ENCODE peak calls at places on chromosome 13, in eight cellular contexts. H is mammary epithelial cell, N is lung, E is tibial artery, B is AG04450, F is neural progenitor cell, Y is OCI-LY7, O is aorta. U is an unnamed sample.

GRCh38 chr13:94291631-94292322 is 187.7 kb downstream of the DCT start:
- DNase-seq in H (no peak), N (no peak), E (no peak), B (no peak), F (no peak), Y (no peak), O (no peak), U (no peak)

GRCh38 chr13:99323488-99323887 is 16.3 kb upstream of the GPR183 start:
- DNase-seq in H (peak; percentile 51), N (no peak), E (no peak), B (no peak), F (no peak), Y (no peak), O (no peak), U (no peak)

GRCh38 chr13:37889102-37889501 is 19.5 kb upstream of the TRPC4 start:
- DNase-seq in H (peak; percentile 17), N (no peak), E (no peak), B (no peak), F (no peak), Y (no peak), O (no peak), U (no peak)

GRCh38 chr13:52348081-52348480 is 57.9 kb downstream of the THSD1 start:
- DNase-seq in H (peak; percentile 79), N (no peak), E (no peak), B (peak; percentile 57), F (no peak), Y (no peak), O (no peak), U (no peak)

GRCh38 chr13:94323746-94324408 is 155.6 kb downstream of the DCT start:
- DNase-seq in H (no peak), N (no peak), E (no peak), B (no peak), F (no peak), Y (peak; percentile 32), O (no peak), U (no peak)

GRCh38 chr13:29847501-29847983 is 2.9 kb downstream of the UBL3 start:
- DNase-seq in H (peak; percentile 62), N (no peak), E (no peak), B (no peak), F (peak; percentile 14), Y (no peak), O (no peak), U (no peak)

GRCh38 chr13:44231786-44232516 is 141.7 kb upstream of the SERP2 start:
- DNase-seq in H (peak; percentile 98), N (peak; percentile 89), E (peak; percentile 58), B (peak; percentile 74), F (no peak), Y (no peak), O (no peak), U (no peak)

GRCh38 chr13:99178636-99179035 is 22.0 kb upstream of the UBAC2 start:
- DNase-seq in H (no peak), N (no peak), E (no peak), B (no peak), F (no peak), Y (peak; percentile 81), O (no peak), U (peak; percentile 81)

GRCh38 chr13:100124265-100124664 is 35.4 kb downstream of the PCCA start:
- DNase-seq in H (no peak), N (no peak), E (no peak), B (no peak), F (no peak), Y (no peak), O (no peak), U (no peak)

GRCh38 chr13:75402787-75403186 is 79.2 kb downstream of the TBC1D4 start:
- DNase-seq in H (no peak), N (no peak), E (no peak), B (no peak), F (peak; percentile 3), Y (no peak), O (no peak), U (no peak)

GRCh38 chr13:106078191-106078590 is 457.3 kb downstream of the EFNB2 start:
- DNase-seq in H (peak; percentile 16), N (no peak), E (no peak), B (no peak), F (peak; percentile 22), Y (no peak), O (no peak), U (no peak)

GRCh38 chr13:32009362-32009761 is 22.2 kb upstream of the FRY start:
- DNase-seq in H (no peak), N (no peak), E (no peak), B (no peak), F (no peak), Y (no peak), O (no peak), U (no peak)

GRCh38 chr13:27481766-27482165 is 31.4 kb upstream of the MTIF3 start:
- DNase-seq in H (peak; percentile 41), N (peak; percentile 38), E (no peak), B (no peak), F (peak; percentile 81), Y (peak; percentile 43), O (no peak), U (no peak)

GRCh38 chr13:85013006-85013405 is 786.2 kb downstream of the SLITRK6 start:
- DNase-seq in H (peak; percentile 36), N (no peak), E (no peak), B (no peak), F (no peak), Y (no peak), O (no peak), U (no peak)

GRCh38 chr13:28607187-28607955 is 51.6 kb upstream of the POMP start:
- DNase-seq in H (no peak), N (no peak), E (no peak), B (no peak), F (no peak), Y (no peak), O (no peak), U (no peak)

GRCh38 chr13:98147521-98147920 is 4.6 kb downstream of the FARP1 start:
- DNase-seq in H (no peak), N (no peak), E (no peak), B (no peak), F (no peak), Y (no peak), O (no peak), U (no peak)

GRCh38 chr13:20470136-20470535 is 55.5 kb downstream of the CRYL1 start:
- DNase-seq in H (no peak), N (no peak), E (no peak), B (no peak), F (no peak), Y (no peak), O (no peak), U (no peak)

GRCh38 chr13:20473888-20474287 is 51.8 kb downstream of the CRYL1 start:
- DNase-seq in H (no peak), N (no peak), E (no peak), B (no peak), F (no peak), Y (no peak), O (no peak), U (peak; percentile 55)

GRCh38 chr13:20474515-20474914 is 51.1 kb downstream of the CRYL1 start:
- DNase-seq in H (no peak), N (no peak), E (no peak), B (no peak), F (no peak), Y (no peak), O (no peak), U (no peak)

GRCh38 chr13:20475927-20476691 is 49.5 kb downstream of the CRYL1 start:
- DNase-seq in H (peak; percentile 44), N (no peak), E (no peak), B (no peak), F (peak; percentile 26), Y (no peak), O (no peak), U (no peak)

DNA sequence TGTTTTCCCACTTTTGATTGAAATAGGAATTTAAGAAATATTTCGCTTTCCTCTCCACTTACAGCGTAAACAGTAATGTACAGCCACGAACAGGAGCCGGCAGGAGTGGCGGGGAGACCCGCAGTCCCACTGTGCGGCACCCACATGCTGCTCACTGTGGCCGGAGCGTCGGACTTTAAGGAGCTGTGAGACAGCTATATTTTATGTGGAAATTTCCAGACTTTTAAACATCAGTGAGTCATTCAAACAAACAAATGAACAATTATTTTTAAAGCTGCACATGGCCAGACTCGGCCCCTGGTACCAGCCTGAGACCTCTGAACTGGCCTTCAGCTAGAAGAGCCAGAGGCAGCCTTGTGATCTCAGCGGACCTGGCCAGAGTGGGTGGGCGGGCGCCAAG is 52.5 kb downstream of the CRYL1 start:
- DNase-seq in H (no peak), N (no peak), E (no peak), B (no peak), F (no peak), Y (no peak), O (no peak), U (peak; percentile 75)
- H3K27ac ChIP-seq in H (no peak overlapping the region), N (no peak overlapping the region), E (no peak overlapping the region), B (no peak overlapping the region), F (no peak overlapping the region), Y (no peak overlapping the region), O (no peak overlapping the region), U (no peak overlapping the region)

DNA sequence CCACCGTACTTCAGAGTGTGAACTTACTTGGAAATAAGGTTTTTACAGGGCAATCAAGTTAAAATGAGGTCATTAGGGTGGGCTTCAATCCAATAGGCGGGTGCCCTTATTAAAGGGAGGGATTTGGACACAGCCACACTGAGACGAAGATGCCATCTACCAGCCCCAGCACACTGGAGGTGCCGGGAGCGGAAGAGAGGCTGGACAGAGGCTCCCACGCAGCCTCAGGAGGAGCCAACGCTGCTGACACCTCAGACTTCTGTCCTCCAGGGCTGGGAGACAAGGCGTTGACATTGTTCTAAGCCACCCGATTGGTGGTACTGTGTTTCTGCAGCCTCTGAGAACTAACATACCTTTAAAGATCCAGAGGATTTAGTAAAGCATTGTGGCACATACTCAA is 12.6 kb upstream of the RAB20 start:
- DNase-seq in H (peak; percentile 7), N (no peak), E (no peak), B (no peak), F (no peak), Y (no peak), O (peak; percentile 71), U (no peak)
- H3K27ac ChIP-seq in H (no peak overlapping the region), N (no peak overlapping the region), E (no peak overlapping the region), B (no peak overlapping the region), F (no peak overlapping the region), Y (no peak overlapping the region), O (no peak overlapping the region), U (no peak overlapping the region)

GRCh38 chr13:23460309-23460708 is 26.8 kb upstream of the SACS start:
- DNase-seq in H (no peak), N (no peak), E (no peak), B (no peak), F (no peak), Y (no peak), O (no peak), U (no peak)
- H3K27ac ChIP-seq in H (no peak overlapping the region), N (no peak overlapping the region), E (no peak overlapping the region), B (no peak overlapping the region), F (no peak overlapping the region), Y (no peak overlapping the region), O (no peak overlapping the region), U (no peak overlapping the region)

DNA sequence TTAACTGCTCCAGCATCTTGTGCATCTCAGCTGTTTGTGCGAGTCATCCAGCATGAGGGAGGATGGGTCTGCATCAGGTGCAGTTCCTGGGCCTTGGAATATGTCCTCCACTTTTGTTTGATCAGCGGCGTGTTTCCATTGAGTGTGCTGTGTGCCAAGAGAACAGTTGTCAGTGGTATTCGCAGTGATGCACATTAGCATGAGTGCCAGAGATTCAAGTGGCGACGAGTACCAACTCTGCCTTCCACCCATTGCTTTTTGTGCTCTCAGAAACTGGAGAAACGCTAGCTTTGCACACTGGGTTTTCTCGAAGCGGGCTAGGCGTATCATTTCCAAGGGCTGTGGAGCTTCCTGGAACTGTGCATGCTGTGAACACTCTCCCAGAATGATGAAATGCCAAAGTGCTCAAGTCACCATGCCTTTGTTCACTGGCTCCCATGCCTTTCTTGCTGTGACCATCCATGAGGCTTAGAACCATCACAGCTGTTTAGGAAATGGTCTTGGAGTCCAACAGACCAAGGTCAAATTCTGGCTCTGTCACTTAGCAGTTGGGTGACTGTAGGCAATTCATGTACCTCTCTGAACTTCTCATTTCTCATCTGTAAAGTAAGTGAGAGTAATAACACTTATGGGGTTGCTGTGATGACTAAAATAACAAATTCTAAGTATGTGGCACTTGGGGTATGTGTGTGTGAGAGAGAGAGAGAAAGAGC is 18.4 kb downstream of the LRCH1 start:
- DNase-seq in H (no peak), N (no peak), E (no peak), B (peak; percentile 38), F (no peak), Y (no peak), O (no peak), U (no peak)
- H3K27ac ChIP-seq in H (no peak overlapping the region), N (no peak overlapping the region), E (peak overlapping the region; percentile 63), B (peak overlapping the region; percentile 66), F (no peak overlapping the region), Y (no peak overlapping the region), O (peak overlapping the region; percentile 6), U (peak overlapping the region; percentile 52)